ENCODE peak calls at places on chromosomes 3 and 15, in four cellular contexts. J is K562, U is IMR-90, R is testis. I is an unnamed sample.

GRCh38 chr3:56361731-56362130 is 106.5 kb downstream of the ERC2 start:
- DNase-seq in J (no peak), R (no peak), U (no peak), I (no peak)

GRCh38 chr3:188469228-188469885 is 315.4 kb downstream of the LPP start:
- DNase-seq in R (peak; percentile 35), J (no peak), U (no peak), I (peak; percentile 64)

GRCh38 chr3:38343797-38344594 is 2.6 kb upstream of the XYLB start:
- DNase-seq in R (no peak), U (no peak), J (no peak), I (no peak)

GRCh38 chr3:27253831-27254230 is 115.4 kb downstream of the NEK10 start:
- DNase-seq in R (peak; percentile 60), U (peak; percentile 21), J (no peak), I (no peak)

GRCh38 chr3:125213946-125214542 is 1.5 kb upstream of the SLC12A8 start:
- DNase-seq in U (peak; percentile 44), J (no peak), R (no peak), I (no peak)

GRCh38 chr15:25661898-25662297 is 201.2 kb downstream of the ATP10A start:
- DNase-seq in R (no peak), U (no peak), J (no peak), I (no peak)

GRCh38 chr3:149080699-149081091 is 5.6 kb downstream of the HLTF start:
- DNase-seq in U (peak; percentile 28), J (no peak), R (no peak), I (no peak)

GRCh38 chr3:67521053-67521646 is 133.3 kb downstream of the SUCLG2 start:
- DNase-seq in U (no peak), R (no peak), J (no peak), I (no peak)

GRCh38 chr3:191412764-191413163 is 48.2 kb upstream of the PYDC2 start:
- DNase-seq in J (no peak), U (peak; percentile 97), R (no peak), I (no peak)

GRCh38 chr15:34335176-34335575 is 2.4 kb downstream of the SLC12A6 start:
- DNase-seq in R (no peak), J (no peak), U (no peak), I (no peak)
- TF ChIP-seq POLR2A in R (no peak), J (no peak), U (no peak), I (no peak)

DNA sequence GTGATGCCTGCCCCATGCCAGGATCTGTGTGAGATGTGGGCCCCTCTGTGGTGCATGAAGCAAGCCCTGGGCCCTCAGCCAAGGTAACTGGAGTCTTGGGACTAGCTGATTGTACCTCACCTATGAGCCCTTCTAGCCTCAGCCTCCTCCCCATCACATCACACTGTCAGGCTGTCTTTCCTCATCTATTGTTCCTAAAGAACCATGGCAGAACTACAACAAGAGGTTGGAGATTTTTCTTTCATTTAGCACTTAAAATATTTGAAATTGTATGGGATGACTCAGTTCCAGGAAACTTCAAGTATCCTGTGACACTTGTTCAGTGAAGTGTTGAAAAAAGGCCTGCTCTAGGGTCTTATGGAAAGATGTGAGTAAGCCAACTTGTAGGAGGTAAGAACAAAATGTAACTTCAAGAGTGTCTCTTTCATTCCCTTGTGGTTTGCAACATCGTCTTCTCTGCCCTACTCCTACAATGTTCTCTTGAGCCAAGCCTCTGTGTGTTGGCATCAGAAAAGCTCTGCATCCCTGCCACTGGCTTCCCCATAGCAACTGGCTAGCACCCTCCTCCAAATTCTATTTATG is 58.7 kb upstream of the TIPARP start:
- DNase-seq in R (peak; percentile 54), J (no peak), U (peak; percentile 79), I (no peak)
- TF ChIP-seq POLR2A in R (no peak), J (no peak), U (no peak), I (no peak)

GRCh38 chr3:127903596-127903995 is 11.4 kb upstream of the KBTBD12 start:
- DNase-seq in J (peak; percentile 36), R (no peak), U (no peak), I (no peak)
- TF ChIP-seq POLR2A in J (no peak), R (no peak), U (no peak), I (no peak)

GRCh38 chr3:150751781-150752263 is 11.1 kb downstream of the SIAH2 start:
- DNase-seq in J (no peak), U (no peak), R (no peak), I (no peak)
- TF ChIP-seq POLR2A in J (no peak), U (no peak), R (no peak), I (no peak)

DNA sequence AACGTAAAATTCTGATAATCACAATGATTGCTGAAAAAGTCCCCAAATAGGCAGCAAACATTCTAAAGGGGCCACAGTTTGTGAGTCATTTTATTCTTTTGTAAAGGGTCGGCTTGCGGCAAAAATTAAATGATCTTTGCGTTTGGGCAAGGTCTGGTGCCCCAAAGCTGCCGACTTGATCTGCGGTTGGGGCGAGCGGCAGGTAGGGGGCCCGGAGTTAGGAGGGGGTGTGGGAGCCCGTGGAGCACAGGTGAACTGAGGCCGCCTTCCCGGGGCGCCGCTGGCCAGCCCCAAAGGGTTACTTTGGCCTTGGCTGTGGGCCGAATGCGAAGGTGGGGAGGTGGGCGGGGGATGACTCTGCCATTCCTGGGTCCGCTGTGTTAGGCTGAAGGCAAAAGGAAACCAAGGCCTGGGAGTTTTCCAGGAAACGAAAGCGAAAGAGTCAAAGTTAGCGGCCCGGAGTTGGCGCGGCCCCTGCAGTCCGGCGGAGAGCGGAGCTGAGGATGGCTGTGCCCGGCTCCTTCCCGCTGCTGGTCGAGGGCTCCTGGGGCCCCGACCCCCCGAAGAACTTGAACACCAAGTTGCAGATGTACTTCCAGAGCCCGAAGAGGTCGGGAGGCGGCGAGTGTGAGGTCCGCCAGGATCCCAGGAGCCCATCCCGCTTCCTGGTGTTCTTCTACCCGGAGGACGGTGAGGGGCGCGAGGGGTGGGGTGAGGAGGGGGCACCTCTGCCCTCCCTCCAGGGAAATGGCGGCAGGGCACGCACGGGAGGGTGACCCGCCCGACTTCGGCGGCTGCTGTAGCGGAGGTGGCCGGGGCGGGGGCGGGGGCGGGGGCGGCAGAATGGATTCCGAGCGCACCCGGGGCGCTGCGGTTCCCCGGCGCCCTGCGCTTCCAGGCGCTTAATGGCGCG is at the start of gene PARP14:
- DNase-seq in J (peak; percentile 73), R (peak; percentile 64), U (peak; percentile 68), I (peak; percentile 37)
- TF ChIP-seq POLR2A in J (peak; percentile 29), R (no peak), U (peak; percentile 50), I (peak; percentile 45)

DNA sequence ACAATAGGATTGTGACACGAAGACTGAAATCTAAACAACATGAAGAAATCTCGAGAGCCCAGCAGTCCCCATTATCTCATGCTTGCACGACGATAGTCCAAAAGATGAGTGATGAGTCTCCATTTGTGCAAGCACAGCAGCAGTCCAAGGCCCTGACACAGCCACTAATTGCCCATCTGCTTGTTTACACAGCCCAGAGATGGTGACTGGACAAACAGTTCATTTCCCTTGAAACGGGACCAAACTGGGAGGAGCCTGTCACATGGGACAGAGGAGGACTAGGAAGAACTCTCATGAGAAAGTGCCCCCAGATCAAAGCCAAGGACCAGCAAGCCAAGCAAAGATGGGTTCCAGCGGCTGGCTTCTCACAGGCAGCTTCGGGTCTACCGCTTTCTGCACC is 121.0 kb downstream of the GREM1 start:
- DNase-seq in J (peak; percentile 6), R (no peak), U (peak; percentile 97), I (no peak)
- TF ChIP-seq POLR2A in J (no peak), R (no peak), U (peak; percentile 53), I (no peak)